ENCODE peak calls at places on chromosomes 6 and 20, in four cellular contexts. P, F, D and K are unnamed samples.

GRCh38 chr6:7587631-7588100 is 2.3 kb upstream of the SNRNP48 start:
- DNase-seq in P (no peak), F (no peak), D (no peak), K (no peak)

GRCh38 chr6:11194399-11195274 is 37.8 kb downstream of the NEDD9 start:
- DNase-seq in P (no peak), F (no peak), D (no peak), K (no peak)

GRCh38 chr20:48541581-48542071 is 286.2 kb downstream of the PREX1 start:
- DNase-seq in P (no peak), F (no peak), D (peak), K (no peak)

GRCh38 chr20:64115171-64115911 is 8.0 kb upstream of the NPBWR2 start:
- DNase-seq in P (no peak), F (no peak), D (no peak), K (no peak)

GRCh38 chr6:40500227-40500626 is 86.9 kb downstream of the LRFN2 start:
- DNase-seq in P (no peak), F (no peak), D (no peak), K (no peak)

GRCh38 chr6:158184598-158184997 is 16.4 kb downstream of the GTF2H5 start:
- DNase-seq in P (no peak), F (no peak), D (no peak), K (no peak)

GRCh38 chr6:36676142-36677058 is 2.1 kb upstream of the CDKN1A start:
- DNase-seq in P (no peak), F (no peak), D (no peak), K (peak)

GRCh38 chr6:32836873-32837272 is 1.7 kb downstream of the TAP2 start:
- DNase-seq in P (no peak), F (no peak), D (no peak), K (no peak)

GRCh38 chr6:43491750-43492661 is 14.6 kb downstream of the TJAP1 start:
- DNase-seq in P (no peak), F (no peak), D (no peak), K (no peak)

GRCh38 chr6:108541843-108542795 is 18.6 kb upstream of the FOXO3 start:
- DNase-seq in P (peak), F (peak), D (no peak), K (peak)

DNA sequence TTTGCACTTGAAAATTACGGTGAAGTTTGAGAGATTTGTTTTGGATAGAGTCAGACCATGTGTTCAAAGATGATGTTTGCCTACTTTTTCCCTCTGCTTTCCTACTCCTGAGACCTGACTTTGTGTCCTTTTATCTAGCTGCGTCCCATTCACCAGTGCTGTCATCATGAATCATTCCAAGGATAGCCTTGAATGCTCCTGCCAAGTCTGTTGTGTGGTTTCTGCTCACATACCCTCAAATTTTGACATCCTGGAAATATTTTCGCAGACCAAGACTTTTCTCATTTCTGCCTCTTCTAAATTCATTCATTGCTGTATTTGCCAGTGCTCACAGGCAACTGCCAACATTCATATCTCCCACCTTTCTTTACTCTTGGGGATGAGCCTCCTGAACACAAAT is 175.9 kb upstream of the SCGN start:
- DNase-seq in P (no peak), F (no peak), D (no peak), K (no peak)
- TF ChIP-seq TARDBP in P (no peak), F (no peak), D (no peak), K (no peak)

GRCh38 chr20:49685809-49686208 is 27.9 kb downstream of the B4GALT5 start:
- DNase-seq in P (no peak), F (no peak), D (no peak), K (no peak)
- TF ChIP-seq TARDBP in P (no peak), F (no peak), D (no peak), K (no peak)

GRCh38 chr6:30159988-30160387 is 1.0 kb downstream of the TRIM10 start:
- DNase-seq in P (no peak), F (no peak), D (no peak), K (no peak)

GRCh38 chr6:30160391-30160790 is 620 bp downstream of the TRIM10 start:
- DNase-seq in P (no peak), F (no peak), D (no peak), K (no peak)

GRCh38 chr6:30160791-30161261 is at the start of gene TRIM10:
- DNase-seq in P (no peak), F (no peak), D (no peak), K (no peak)

GRCh38 chr6:30156262-30156599 is 4.8 kb downstream of the TRIM10 start:
- DNase-seq in P (peak), F (peak), D (no peak), K (peak)

GRCh38 chr6:30158475-30159025 is 2.5 kb downstream of the TRIM10 start:
- DNase-seq in P (no peak), F (no peak), D (no peak), K (no peak)
- TF ChIP-seq TARDBP in P (no peak), F (no peak), D (no peak), K (no peak)

GRCh38 chr20:53827292-53827995 is 233.8 kb upstream of the ZNF217 start:
- DNase-seq in P (no peak), F (no peak), D (no peak), K (no peak)
- TF ChIP-seq TARDBP in P (no peak), F (no peak), D (no peak), K (no peak)

DNA sequence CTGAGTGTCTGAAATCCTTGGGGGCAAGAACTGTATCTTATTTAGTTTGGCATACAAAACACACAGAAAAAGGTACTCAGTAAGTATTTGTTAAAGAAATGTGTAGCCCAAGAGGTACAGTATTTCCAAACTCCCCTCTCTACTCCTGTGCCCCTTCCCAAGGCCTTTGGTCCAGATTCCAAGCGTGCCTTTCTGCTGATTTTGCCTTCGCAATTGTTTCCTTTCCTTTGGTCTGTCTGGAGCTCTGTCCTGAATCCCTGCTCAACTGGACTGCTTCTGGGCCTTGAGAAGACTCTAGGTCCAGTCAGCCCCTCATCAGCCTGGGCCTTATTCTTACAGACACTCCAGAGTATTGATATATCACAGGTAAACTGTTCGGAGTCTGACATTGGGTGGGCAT is 122.2 kb upstream of the SYNCRIP start:
- DNase-seq in P (no peak), F (no peak), D (no peak), K (peak)
- TF ChIP-seq TARDBP in P (no peak), F (no peak), D (no peak), K (no peak)

GRCh38 chr20:57851025-57851682 is 141.3 kb upstream of the PMEPA1 start:
- DNase-seq in P (no peak), F (no peak), D (no peak), K (no peak)
- TF ChIP-seq TARDBP in P (no peak), F (no peak), D (no peak), K (no peak)

GRCh38 chr6:35191899-35192298 is 21.9 kb upstream of the SCUBE3 start:
- DNase-seq in P (no peak), F (no peak), D (no peak), K (no peak)
- TF ChIP-seq TARDBP in P (no peak), F (no peak), D (no peak), K (no peak)